ENCODE peak calls at places on chromosomes 16 and 17, in four cellular contexts. O is K562, Z is SK-N-SH, S is H1. H is an unnamed sample.

GRCh38 chr17:48544356-48545021 is 420 bp downstream of the HOXB2 start:
- DNase-seq in S (no peak), O (peak; percentile 66), Z (no peak), H (peak; percentile 70)

GRCh38 chr17:29051194-29051593 is 8.3 kb downstream of the PIPOX start:
- DNase-seq in S (no peak), Z (no peak), O (no peak), H (no peak)

GRCh38 chr16:19284207-19284606 is 1.3 kb upstream of the CLEC19A start:
- DNase-seq in Z (no peak), S (no peak), O (no peak), H (no peak)

GRCh38 chr16:86203557-86204275 is 304.8 kb downstream of the IRF8 start:
- DNase-seq in S (no peak), Z (no peak), O (no peak), H (no peak)

GRCh38 chr17:58335779-58336455 is 7.3 kb upstream of the TSPOAP1 start:
- DNase-seq in O (no peak), S (no peak), Z (peak; percentile 78), H (no peak)

GRCh38 chr16:68948230-68948910 is 105.0 kb downstream of the TANGO6 start:
- DNase-seq in S (no peak), Z (no peak), O (no peak), H (no peak)

GRCh38 chr17:80169784-80170500 is at the start of gene CARD14:
- DNase-seq in O (no peak), S (no peak), Z (peak; percentile 24), H (no peak)

GRCh38 chr16:4317471-4318170 is 1.8 kb downstream of the GLIS2 start:
- DNase-seq in Z (no peak), O (no peak), S (peak; percentile 48), H (no peak)

GRCh38 chr16:11795887-11796226 is 1.2 kb downstream of the ZC3H7A start:
- DNase-seq in O (no peak), S (no peak), Z (no peak), H (no peak)

GRCh38 chr17:16488572-16488997 is 3.4 kb downstream of the LRRC75A start:
- DNase-seq in Z (no peak), S (no peak), O (no peak), H (no peak)

GRCh38 chr17:68892658-68893057 is 62.5 kb downstream of the ABCA8 start:
- DNase-seq in O (no peak), S (no peak), Z (no peak), H (no peak)

GRCh38 chr16:85768225-85768624 is 17.3 kb upstream of the C16orf74 start:
- DNase-seq in O (no peak), S (no peak), Z (no peak), H (no peak)

GRCh38 chr16:19881783-19882182 is 2.9 kb downstream of the GPRC5B start:
- DNase-seq in S (peak; percentile 57), Z (no peak), O (no peak), H (no peak)

GRCh38 chr17:56451629-56452028 is 141.9 kb upstream of the NOG start:
- DNase-seq in Z (no peak), O (no peak), S (no peak), H (no peak)

GRCh38 chr17:44900894-44901293 is 1.6 kb upstream of the EFTUD2 start:
- DNase-seq in O (no peak), S (no peak), Z (no peak), H (no peak)

GRCh38 chr16:23857256-23857891 is 21.6 kb downstream of the PRKCB start:
- DNase-seq in Z (no peak), S (no peak), O (no peak), H (no peak)

GRCh38 chr17:42676424-42677011 is at the start of gene PLEKHH3:
- DNase-seq in O (no peak), S (peak; percentile 85), Z (no peak), H (no peak)

GRCh38 chr17:69959291-69959690 is 115.7 kb upstream of the KCNJ16 start:
- DNase-seq in O (no peak), Z (no peak), S (no peak), H (no peak)

GRCh38 chr16:85358704-85359146 is 246.5 kb upstream of the CIBAR2 start:
- DNase-seq in O (no peak), Z (no peak), S (no peak), H (no peak)

DNA sequence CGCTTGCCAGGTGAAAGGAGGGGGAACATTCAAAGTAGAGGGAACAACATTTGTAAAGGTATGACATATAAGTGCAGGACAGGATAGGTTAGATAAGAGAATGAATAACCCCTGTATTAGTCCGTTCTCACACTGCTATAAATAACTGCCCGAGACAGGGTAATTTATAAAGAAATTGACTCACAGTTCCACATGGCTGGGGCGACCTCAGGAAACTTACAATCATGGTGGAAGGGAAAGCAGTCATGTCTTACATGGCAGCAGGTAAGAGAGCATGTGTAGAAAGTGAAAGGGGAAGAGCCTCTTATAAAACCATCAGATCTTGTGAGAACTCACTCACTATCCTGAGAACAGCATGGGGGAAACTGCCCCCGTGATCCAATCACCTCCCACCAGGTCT is 223.8 kb downstream of the SOX9 start:
- DNase-seq in Z (no peak), S (no peak), O (no peak), H (no peak)
- TF ChIP-seq TEAD4 in Z (no peak), S (no peak), O (no peak), H (no peak)

DNA sequence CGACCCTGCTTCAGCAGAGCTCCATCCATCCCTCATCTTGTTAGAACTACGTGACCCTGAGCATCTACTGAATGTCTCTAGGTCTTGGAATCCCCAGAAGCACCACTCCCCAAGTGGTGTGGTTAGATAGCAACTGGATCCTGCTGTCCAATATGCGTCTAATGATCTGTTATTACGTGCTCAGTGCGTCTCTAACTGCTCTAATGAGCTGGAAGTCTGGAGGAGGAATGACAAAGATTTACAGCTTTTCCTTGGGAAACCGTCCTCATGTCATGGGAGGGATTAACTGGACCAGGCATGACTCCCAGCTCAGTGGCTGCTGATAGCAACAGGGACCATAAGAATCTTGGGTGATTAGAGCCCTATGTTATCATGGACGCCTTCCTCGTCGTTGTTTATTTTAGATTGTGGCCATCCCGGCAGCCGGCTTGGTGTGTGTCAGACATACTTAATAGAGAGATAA is 150.9 kb downstream of the HS3ST3B1 start:
- DNase-seq in O (no peak), S (no peak), Z (no peak), H (no peak)
- TF ChIP-seq TEAD4 in O (no peak), S (no peak), Z (no peak), H (no peak)

DNA sequence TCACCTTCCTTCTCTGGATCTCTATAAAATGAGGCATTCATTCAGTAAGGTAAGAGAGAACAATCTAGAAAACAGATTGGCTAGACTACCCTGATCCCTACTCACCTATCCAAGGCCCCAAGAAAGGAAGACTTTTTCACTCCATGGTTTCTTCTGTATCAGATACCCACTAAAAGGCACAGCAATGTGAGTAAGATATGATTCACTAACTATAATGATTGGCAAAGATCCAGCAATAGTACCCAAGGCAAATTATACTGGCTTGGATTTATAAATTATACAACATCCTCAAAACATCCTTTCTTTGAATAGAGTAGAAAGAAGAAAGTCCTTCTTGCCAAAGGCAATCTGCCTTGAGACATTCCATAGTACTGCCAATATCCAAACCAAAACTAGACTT is 1432.0 kb upstream of the GOT2 start:
- DNase-seq in O (no peak), S (no peak), Z (no peak), H (no peak)
- TF ChIP-seq TEAD4 in O (no peak), S (no peak), Z (no peak), H (no peak)

GRCh38 chr16:73176577-73177013 is 128.7 kb upstream of the ZFHX3 start:
- DNase-seq in O (no peak), S (no peak), Z (no peak), H (no peak)
- TF ChIP-seq TEAD4 in O (no peak), S (peak; percentile 88), Z (no peak), H (no peak)

GRCh38 chr16:82864332-82865040 is 237.7 kb downstream of the CDH13 start:
- DNase-seq in S (no peak), Z (no peak), O (no peak), H (no peak)

GRCh38 chr16:82865412-82865811 is 238.6 kb downstream of the CDH13 start:
- DNase-seq in Z (no peak), O (no peak), S (no peak), H (no peak)

GRCh38 chr16:82862057-82862456 is 235.3 kb downstream of the CDH13 start:
- DNase-seq in Z (no peak), O (no peak), S (no peak), H (no peak)

GRCh38 chr16:82867425-82867824 is 240.7 kb downstream of the CDH13 start:
- DNase-seq in Z (no peak), S (no peak), O (no peak), H (no peak)
- TF ChIP-seq TEAD4 in Z (no peak), S (no peak), O (no peak), H (no peak)

DNA sequence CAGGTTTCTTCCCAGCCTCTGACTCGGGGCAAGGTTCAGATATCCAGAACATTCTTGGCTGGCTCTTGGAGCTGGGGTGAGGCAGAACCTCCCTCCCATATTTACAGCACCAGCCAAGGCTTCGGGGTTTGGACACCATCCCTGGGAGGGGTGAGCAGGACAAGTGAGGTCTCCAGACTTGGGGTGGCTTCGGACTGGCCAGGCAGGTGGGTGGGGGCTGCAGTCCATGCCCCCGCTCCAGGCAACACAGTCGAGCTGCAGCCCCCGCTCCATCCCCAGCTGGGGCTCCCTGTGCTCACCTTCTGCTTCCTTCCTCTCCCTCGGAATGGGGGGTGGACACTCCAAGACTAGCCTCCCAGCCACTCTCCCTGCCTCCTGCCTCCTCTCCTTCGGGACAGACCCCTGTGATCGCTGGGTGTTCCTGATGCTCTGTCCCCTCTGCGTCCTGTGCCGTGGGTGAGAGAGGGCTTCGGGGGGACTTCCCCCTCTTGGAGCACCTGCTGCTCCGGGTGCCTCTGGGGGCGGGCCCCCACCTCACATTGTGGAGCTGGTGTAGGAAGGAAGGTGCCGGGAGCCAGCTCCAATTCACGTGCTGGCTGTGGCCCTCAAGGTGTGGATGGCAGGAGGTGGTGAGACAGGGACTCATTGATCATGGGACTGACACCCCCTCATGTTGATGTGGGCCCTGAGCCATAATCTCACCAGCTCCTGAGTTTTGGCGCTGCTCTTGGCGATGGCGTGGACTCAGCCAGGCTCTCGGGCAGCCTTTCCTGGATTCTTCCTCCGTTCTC is 189.2 kb downstream of the SEC14L1 start:
- DNase-seq in Z (no peak), O (no peak), S (no peak), H (peak; percentile 10)
- TF ChIP-seq TEAD4 in Z (no peak), O (no peak), S (no peak), H (no peak)

GRCh38 chr16:76926595-76926994 is 264.4 kb upstream of the MON1B start:
- DNase-seq in Z (no peak), S (no peak), O (no peak), H (no peak)
- TF ChIP-seq TEAD4 in Z (no peak), S (no peak), O (no peak), H (no peak)

GRCh38 chr17:10352866-10353265 is 19.9 kb downstream of the MYH13 start:
- DNase-seq in O (no peak), S (no peak), Z (no peak), H (no peak)

DNA sequence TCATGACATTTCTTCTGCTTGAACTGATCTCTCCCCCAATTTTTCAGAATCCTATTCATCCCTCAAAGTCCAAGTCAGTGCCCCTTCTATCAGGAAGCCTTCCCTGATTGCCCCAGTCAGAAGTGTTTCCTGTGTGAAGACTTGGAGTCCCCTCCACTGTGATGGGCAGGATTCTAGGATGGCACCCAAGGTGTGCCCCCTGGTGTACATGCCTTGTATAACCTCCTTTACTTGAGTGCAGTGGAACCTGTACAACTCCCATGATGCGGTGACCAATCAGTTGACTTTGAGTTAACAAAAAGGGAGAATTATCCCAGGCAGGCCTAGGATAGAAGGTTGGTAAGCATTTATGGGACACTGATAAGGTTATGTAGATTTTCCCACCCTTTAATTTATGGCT is 23.4 kb downstream of the MYH13 start:
- DNase-seq in O (no peak), Z (peak; percentile 11), S (peak; percentile 71), H (peak; percentile 50)
- TF ChIP-seq TEAD4 in O (no peak), Z (no peak), S (no peak), H (no peak)

H was measured in WTC11.